ENCODE peak calls at places on chromosomes 2 and 18, in five cellular contexts. One of them, this sample, is unnamed.

GRCh38 chr2:74458132-74458956 is at the start of gene WBP1:
- DNase-seq in NCI-H1092 treated with DMSO at 0.1 percent for 48 hours: peak
- DNase-seq in germinal center: peak
- DNase-seq in activated effector memory CD4-positive, alpha-beta T cell treated with anti-CD3 and anti-CD28 coated beads, Interleukin-2, amount 50 U/mL, for 16 hours: peak
- DNase-seq in NCI-H2081: peak
- DNase-seq in this sample: peak

GRCh38 chr18:4208408-4208807 is 246.7 kb downstream of the DLGAP1 start:
- DNase-seq in NCI-H1092 treated with DMSO at 0.1 percent for 48 hours: no peak
- DNase-seq in germinal center: no peak
- DNase-seq in activated effector memory CD4-positive, alpha-beta T cell treated with anti-CD3 and anti-CD28 coated beads, Interleukin-2, amount 50 U/mL, for 16 hours: no peak
- DNase-seq in NCI-H2081: no peak
- DNase-seq in this sample: no peak

GRCh38 chr2:216082805-216083204 is 1.1 kb downstream of the TMEM169 start:
- DNase-seq in NCI-H1092 treated with DMSO at 0.1 percent for 48 hours: no peak
- DNase-seq in germinal center: no peak
- DNase-seq in activated effector memory CD4-positive, alpha-beta T cell treated with anti-CD3 and anti-CD28 coated beads, Interleukin-2, amount 50 U/mL, for 16 hours: peak
- DNase-seq in NCI-H2081: peak
- DNase-seq in this sample: peak

GRCh38 chr18:51603551-51603950 is 406.1 kb upstream of the MEX3C start:
- DNase-seq in NCI-H1092 treated with DMSO at 0.1 percent for 48 hours: no peak
- DNase-seq in germinal center: no peak
- DNase-seq in activated effector memory CD4-positive, alpha-beta T cell treated with anti-CD3 and anti-CD28 coated beads, Interleukin-2, amount 50 U/mL, for 16 hours: no peak
- DNase-seq in NCI-H2081: peak
- DNase-seq in this sample: no peak

GRCh38 chr2:179348921-179349320 is 84.3 kb upstream of the SESTD1 start:
- DNase-seq in NCI-H1092 treated with DMSO at 0.1 percent for 48 hours: no peak
- DNase-seq in germinal center: no peak
- DNase-seq in activated effector memory CD4-positive, alpha-beta T cell treated with anti-CD3 and anti-CD28 coated beads, Interleukin-2, amount 50 U/mL, for 16 hours: no peak
- DNase-seq in NCI-H2081: no peak
- DNase-seq in this sample: no peak

GRCh38 chr2:39181297-39181696 is 60.4 kb upstream of the SOS1 start:
- DNase-seq in NCI-H1092 treated with DMSO at 0.1 percent for 48 hours: no peak
- DNase-seq in germinal center: no peak
- DNase-seq in activated effector memory CD4-positive, alpha-beta T cell treated with anti-CD3 and anti-CD28 coated beads, Interleukin-2, amount 50 U/mL, for 16 hours: no peak
- DNase-seq in NCI-H2081: no peak
- DNase-seq in this sample: no peak

GRCh38 chr2:10970666-10971065 is 58.9 kb downstream of the KCNF1 start:
- DNase-seq in NCI-H1092 treated with DMSO at 0.1 percent for 48 hours: no peak
- DNase-seq in germinal center: no peak
- DNase-seq in activated effector memory CD4-positive, alpha-beta T cell treated with anti-CD3 and anti-CD28 coated beads, Interleukin-2, amount 50 U/mL, for 16 hours: peak
- DNase-seq in NCI-H2081: no peak
- DNase-seq in this sample: no peak

GRCh38 chr2:86566828-86567205 is 3.6 kb upstream of the CHMP3 start:
- DNase-seq in NCI-H1092 treated with DMSO at 0.1 percent for 48 hours: no peak
- DNase-seq in germinal center: no peak
- DNase-seq in activated effector memory CD4-positive, alpha-beta T cell treated with anti-CD3 and anti-CD28 coated beads, Interleukin-2, amount 50 U/mL, for 16 hours: no peak
- DNase-seq in NCI-H2081: no peak
- DNase-seq in this sample: no peak

GRCh38 chr2:37375721-37376399 is 31.4 kb downstream of the QPCT start:
- DNase-seq in NCI-H1092 treated with DMSO at 0.1 percent for 48 hours: no peak
- DNase-seq in germinal center: no peak
- DNase-seq in activated effector memory CD4-positive, alpha-beta T cell treated with anti-CD3 and anti-CD28 coated beads, Interleukin-2, amount 50 U/mL, for 16 hours: peak
- DNase-seq in NCI-H2081: no peak
- DNase-seq in this sample: no peak

GRCh38 chr2:109612991-109613921 is 510 bp downstream of the SEPTIN10 start:
- DNase-seq in NCI-H1092 treated with DMSO at 0.1 percent for 48 hours: peak
- DNase-seq in germinal center: no peak
- DNase-seq in activated effector memory CD4-positive, alpha-beta T cell treated with anti-CD3 and anti-CD28 coated beads, Interleukin-2, amount 50 U/mL, for 16 hours: no peak
- DNase-seq in NCI-H2081: peak
- DNase-seq in this sample: peak

GRCh38 chr2:127641846-127642510 is 4.0 kb upstream of the GPR17 start:
- DNase-seq in NCI-H1092 treated with DMSO at 0.1 percent for 48 hours: no peak
- DNase-seq in germinal center: peak
- DNase-seq in activated effector memory CD4-positive, alpha-beta T cell treated with anti-CD3 and anti-CD28 coated beads, Interleukin-2, amount 50 U/mL, for 16 hours: peak
- DNase-seq in NCI-H2081: no peak
- DNase-seq in this sample: no peak

GRCh38 chr18:3595282-3596273 is 145.6 kb downstream of the TGIF1 start:
- DNase-seq in NCI-H1092 treated with DMSO at 0.1 percent for 48 hours: peak
- DNase-seq in germinal center: peak
- DNase-seq in activated effector memory CD4-positive, alpha-beta T cell treated with anti-CD3 and anti-CD28 coated beads, Interleukin-2, amount 50 U/mL, for 16 hours: peak
- DNase-seq in NCI-H2081: peak
- DNase-seq in this sample: no peak

GRCh38 chr18:55634545-55634944 is 46.6 kb upstream of the TCF4 start:
- DNase-seq in NCI-H1092 treated with DMSO at 0.1 percent for 48 hours: no peak
- DNase-seq in germinal center: no peak
- DNase-seq in activated effector memory CD4-positive, alpha-beta T cell treated with anti-CD3 and anti-CD28 coated beads, Interleukin-2, amount 50 U/mL, for 16 hours: no peak
- DNase-seq in NCI-H2081: no peak
- DNase-seq in this sample: no peak

GRCh38 chr2:100178085-100178788 is 35.8 kb upstream of the AFF3 start:
- DNase-seq in NCI-H1092 treated with DMSO at 0.1 percent for 48 hours: no peak
- DNase-seq in germinal center: peak
- DNase-seq in activated effector memory CD4-positive, alpha-beta T cell treated with anti-CD3 and anti-CD28 coated beads, Interleukin-2, amount 50 U/mL, for 16 hours: no peak
- DNase-seq in NCI-H2081: no peak
- DNase-seq in this sample: peak

GRCh38 chr2:1492696-1493095 is 79.4 kb downstream of the TPO start:
- DNase-seq in NCI-H1092 treated with DMSO at 0.1 percent for 48 hours: no peak
- DNase-seq in germinal center: no peak
- DNase-seq in activated effector memory CD4-positive, alpha-beta T cell treated with anti-CD3 and anti-CD28 coated beads, Interleukin-2, amount 50 U/mL, for 16 hours: no peak
- DNase-seq in NCI-H2081: no peak
- DNase-seq in this sample: no peak

GRCh38 chr2:241074901-241075540 is 27.1 kb downstream of the MTERF4 start:
- DNase-seq in NCI-H1092 treated with DMSO at 0.1 percent for 48 hours: no peak
- DNase-seq in germinal center: no peak
- DNase-seq in activated effector memory CD4-positive, alpha-beta T cell treated with anti-CD3 and anti-CD28 coated beads, Interleukin-2, amount 50 U/mL, for 16 hours: no peak
- DNase-seq in NCI-H2081: no peak
- DNase-seq in this sample: no peak

GRCh38 chr2:238378230-238379095 is 48.3 kb upstream of the ASB1 start:
- DNase-seq in NCI-H1092 treated with DMSO at 0.1 percent for 48 hours: no peak
- DNase-seq in germinal center: no peak
- DNase-seq in activated effector memory CD4-positive, alpha-beta T cell treated with anti-CD3 and anti-CD28 coated beads, Interleukin-2, amount 50 U/mL, for 16 hours: no peak
- DNase-seq in NCI-H2081: peak
- DNase-seq in this sample: no peak

GRCh38 chr2:239310401-239311061 is 90.3 kb downstream of the HDAC4 start:
- DNase-seq in NCI-H1092 treated with DMSO at 0.1 percent for 48 hours: no peak
- DNase-seq in germinal center: no peak
- DNase-seq in activated effector memory CD4-positive, alpha-beta T cell treated with anti-CD3 and anti-CD28 coated beads, Interleukin-2, amount 50 U/mL, for 16 hours: peak
- DNase-seq in NCI-H2081: no peak
- DNase-seq in this sample: no peak

GRCh38 chr18:23585007-23585871 is 1.1 kb downstream of the NPC1 start:
- DNase-seq in NCI-H1092 treated with DMSO at 0.1 percent for 48 hours: no peak
- DNase-seq in germinal center: peak
- DNase-seq in activated effector memory CD4-positive, alpha-beta T cell treated with anti-CD3 and anti-CD28 coated beads, Interleukin-2, amount 50 U/mL, for 16 hours: peak
- DNase-seq in NCI-H2081: peak
- DNase-seq in this sample: peak

GRCh38 chr2:179251865-179252264 is 12.8 kb downstream of the SESTD1 start:
- DNase-seq in NCI-H1092 treated with DMSO at 0.1 percent for 48 hours: no peak
- DNase-seq in germinal center: no peak
- DNase-seq in activated effector memory CD4-positive, alpha-beta T cell treated with anti-CD3 and anti-CD28 coated beads, Interleukin-2, amount 50 U/mL, for 16 hours: no peak
- DNase-seq in NCI-H2081: no peak
- DNase-seq in this sample: no peak

GRCh38 chr18:79366177-79367094 is 29.3 kb upstream of the NFATC1 start:
- DNase-seq in NCI-H1092 treated with DMSO at 0.1 percent for 48 hours: no peak
- DNase-seq in germinal center: no peak
- DNase-seq in activated effector memory CD4-positive, alpha-beta T cell treated with anti-CD3 and anti-CD28 coated beads, Interleukin-2, amount 50 U/mL, for 16 hours: no peak
- DNase-seq in NCI-H2081: no peak
- DNase-seq in this sample: no peak

This sample was measured in GM23338.